ENCODE peak calls at places on chromosomes 3 and 15, in nine cellular contexts. T is RCC 7860; L is activated CD8-positive, alpha-beta memory T cell treated with anti-CD3 and anti-CD28 coated beads, Interleukin-2, amount 50 U/mL, for 48 hours; B is H9; I is kidney glomerular epithelial cell; X is Calu3; Z is astrocyte of the hippocampus; O is T-helper 17 cell; M is stimulated activated naive CD8-positive, alpha-beta T cell treated with anti-CD3 and anti-CD28 coated beads, Interleukin-15, Interleukin-2, amounts not matched to agents 100 U/mL and 50 U/mL, for 24 hours. Y is an unnamed sample.

GRCh38 chr3:51539291-51539891 is 872 bp downstream of the RAD54L2 start:
- DNase-seq in M (peak; percentile 61), Z (peak; percentile 66), X (peak; percentile 18), B (peak; percentile 42), O (no peak), T (peak; percentile 54), I (peak; percentile 91), L (peak; percentile 74), Y (peak; percentile 57)

GRCh38 chr15:84915011-84915958 is 30.8 kb downstream of the SLC28A1 start:
- DNase-seq in X (peak; percentile 97), Z (peak; percentile 96), T (peak; percentile 97), O (no peak), B (peak; percentile 60), M (peak; percentile 66), I (peak; percentile 90), L (peak; percentile 74), Y (peak; percentile 82)

GRCh38 chr3:72633101-72633500 is 215.1 kb downstream of the SHQ1 start:
- DNase-seq in I (peak; percentile 14), M (no peak), X (no peak), B (no peak), Z (peak; percentile 85), O (no peak), L (no peak), T (peak; percentile 63), Y (peak; percentile 18)

GRCh38 chr3:180855364-180855763 is 57.1 kb upstream of the FXR1 start:
- DNase-seq in M (no peak), L (no peak), B (peak; percentile 81), T (no peak), X (peak; percentile 16), O (no peak), Z (peak; percentile 20), I (no peak), Y (no peak)

GRCh38 chr15:66294157-66294931 is 976 bp downstream of the DIS3L start:
- DNase-seq in I (peak; percentile 76), T (peak; percentile 76), X (peak; percentile 20), B (peak; percentile 54), O (no peak), M (peak; percentile 34), Z (peak; percentile 77), L (no peak), Y (peak; percentile 63)

GRCh38 chr15:80580107-80580506 is 115.0 kb upstream of the ABHD17C start:
- DNase-seq in M (no peak), B (peak; percentile 15), I (no peak), L (no peak), O (no peak), X (no peak), Z (peak; percentile 64), T (peak; percentile 38), Y (peak; percentile 83)

GRCh38 chr3:81186412-81186811 is 575.0 kb downstream of the GBE1 start:
- DNase-seq in O (no peak), X (no peak), B (no peak), Z (no peak), I (no peak), M (no peak), T (no peak), L (no peak), Y (no peak)

GRCh38 chr15:50786871-50787270 is 21.4 kb upstream of the SPPL2A start:
- DNase-seq in B (no peak), T (no peak), I (peak; percentile 54), Z (peak; percentile 28), O (no peak), M (no peak), L (no peak), X (no peak), Y (no peak)

GRCh38 chr3:189572249-189572648 is 58.9 kb upstream of the TP63 start:
- DNase-seq in T (no peak), L (no peak), B (no peak), X (no peak), I (peak; percentile 23), Z (peak; percentile 10), M (no peak), O (no peak), Y (no peak)

GRCh38 chr15:37136666-37137065 is 36.3 kb upstream of the MEIS2 start:
- DNase-seq in B (no peak), O (no peak), I (no peak), T (no peak), Z (no peak), X (no peak), L (no peak), M (no peak), Y (no peak)

GRCh38 chr3:141410408-141410807 is 42.1 kb downstream of the ZBTB38 start:
- DNase-seq in B (no peak), O (no peak), L (no peak), X (no peak), M (no peak), Z (no peak), I (no peak), T (no peak), Y (peak; percentile 37)

GRCh38 chr15:99954361-99955180 is 221.3 kb upstream of the LYSMD4 start:
- DNase-seq in O (no peak), X (no peak), Z (peak; percentile 43), M (no peak), I (no peak), L (peak; percentile 28), T (no peak), B (no peak), Y (no peak)

GRCh38 chr3:188322135-188322892 is 168.4 kb downstream of the LPP start:
- DNase-seq in B (no peak), L (no peak), I (no peak), Z (no peak), M (no peak), O (no peak), T (no peak), X (no peak), Y (no peak)

GRCh38 chr3:45127130-45127822 is 18.9 kb downstream of the CDCP1 start:
- DNase-seq in O (no peak), I (no peak), Z (peak; percentile 72), B (no peak), T (no peak), X (no peak), L (no peak), M (no peak), Y (no peak)

GRCh38 chr15:60006203-60006782 is 2.2 kb downstream of the FOXB1 start:
- DNase-seq in Z (no peak), X (peak; percentile 79), O (no peak), T (no peak), I (no peak), L (peak; percentile 75), B (peak; percentile 90), M (peak; percentile 64), Y (peak; percentile 71)

GRCh38 chr3:194995334-194995733 is 275.6 kb downstream of the XXYLT1 start:
- DNase-seq in B (no peak), Z (no peak), L (peak; percentile 28), T (no peak), M (no peak), O (no peak), I (no peak), X (no peak), Y (no peak)

GRCh38 chr3:141981084-141981483 is 104.6 kb downstream of the ATP1B3 start:
- DNase-seq in O (no peak), Z (no peak), T (no peak), B (no peak), X (no peak), L (no peak), I (no peak), M (no peak), Y (no peak)

GRCh38 chr3:46378426-46378942 is 7.7 kb downstream of the CCR5 start:
- DNase-seq in X (peak; percentile 76), Z (peak; percentile 63), T (no peak), M (peak; percentile 78), L (peak; percentile 81), B (peak; percentile 73), O (peak; percentile 22), I (no peak), Y (peak; percentile 57)

GRCh38 chr3:52614689-52615088 is 71.0 kb downstream of the PBRM1 start:
- DNase-seq in L (no peak), I (no peak), Z (peak; percentile 13), T (no peak), O (no peak), B (no peak), M (no peak), X (no peak), Y (no peak)

GRCh38 chr3:14678015-14678503 is 3.1 kb downstream of the C3orf20 start:
- DNase-seq in X (no peak), L (no peak), Z (no peak), I (no peak), T (no peak), O (no peak), B (no peak), M (no peak), Y (no peak)

GRCh38 chr3:124221286-124221821 is 229.4 kb upstream of the ROPN1 start:
- DNase-seq in L (no peak), M (no peak), Z (peak; percentile 16), T (no peak), B (no peak), O (no peak), X (no peak), I (peak; percentile 75), Y (peak; percentile 69)

GRCh38 chr3:142180761-142181362 is 31.5 kb upstream of the TFDP2 start:
- DNase-seq in L (no peak), B (peak; percentile 40), Z (peak; percentile 41), I (peak; percentile 24), T (no peak), O (no peak), M (peak; percentile 17), X (peak; percentile 75), Y (peak; percentile 14)

GRCh38 chr3:183301937-183302580 is 49.0 kb downstream of the B3GNT5 start:
- DNase-seq in O (no peak), X (no peak), M (no peak), Z (no peak), B (no peak), I (no peak), L (no peak), T (no peak), Y (no peak)

GRCh38 chr15:50109086-50109987 is 9.7 kb downstream of the ATP8B4 start:
- DNase-seq in I (no peak), X (no peak), Z (peak; percentile 52), M (no peak), B (no peak), O (no peak), T (no peak), L (no peak), Y (no peak)

GRCh38 chr15:66835558-66835878 is 133.5 kb downstream of the SMAD6 start:
- DNase-seq in O (no peak), X (no peak), M (no peak), B (no peak), T (no peak), Z (peak; percentile 19), L (no peak), I (no peak), Y (no peak)

GRCh38 chr3:119034256-119035013 is at the start of gene IGSF11:
- DNase-seq in M (peak; percentile 75), I (peak; percentile 48), O (peak; percentile 44), L (peak; percentile 83), Z (peak; percentile 83), B (peak; percentile 79), X (peak; percentile 79), T (no peak), Y (peak; percentile 80)

GRCh38 chr3:97956051-97956450 is 16.2 kb downstream of the RIOX2 start:
- DNase-seq in Z (no peak), I (no peak), B (no peak), O (no peak), X (no peak), L (no peak), M (no peak), T (no peak), Y (no peak)

GRCh38 chr3:42117175-42118008 is 26.2 kb downstream of the TRAK1 start:
- DNase-seq in L (no peak), Z (peak; percentile 79), O (no peak), M (no peak), X (peak; percentile 71), I (peak; percentile 58), B (peak; percentile 77), T (peak; percentile 29), Y (peak; percentile 74)

GRCh38 chr3:126155819-126156218 is 24.6 kb downstream of the ALDH1L1 start:
- DNase-seq in Z (no peak), X (no peak), I (no peak), M (no peak), T (no peak), O (no peak), B (no peak), L (no peak), Y (no peak)

GRCh38 chr3:11717768-11718581 is 74.3 kb upstream of the VGLL4 start:
- DNase-seq in X (no peak), T (peak; percentile 29), I (peak; percentile 63), B (no peak), L (no peak), Z (peak; percentile 62), M (no peak), O (no peak), Y (peak; percentile 32)

GRCh38 chr3:96430019-96430541 is 384.3 kb upstream of the EPHA6 start:
- DNase-seq in B (no peak), I (no peak), Z (no peak), M (no peak), X (no peak), O (no peak), L (no peak), T (no peak), Y (no peak)

Y was measured in Daoy.